ENCODE peak calls at places on chromosomes 16 and 17, in four cellular contexts. M is stomach, H is prostate gland, L is hepatocyte. Y is an unnamed sample. For H3K27me3, the result is how much of the 10 kb centered on the place peaks cover.

GRCh38 chr16:12011565-12011964 is 35.0 kb downstream of the SNX29 start:
- DNase-seq in H (no peak), M (no peak), L (no peak), Y (no peak)

GRCh38 chr17:33519692-33520091 is 226.6 kb upstream of the ASIC2 start:
- DNase-seq in H (no peak), M (no peak), L (no peak), Y (peak)

GRCh38 chr16:57023541-57024249 is 34.3 kb downstream of the NLRC5 start:
- DNase-seq in H (no peak), M (no peak), L (no peak), Y (no peak)

GRCh38 chr16:57694556-57695377 is at the start of gene DRC7:
- DNase-seq in M (peak), L (peak), H (no peak), Y (peak)

GRCh38 chr17:78412403-78412802 is 34.0 kb downstream of the PGS1 start:
- DNase-seq in L (no peak), H (no peak), M (no peak), Y (no peak)

GRCh38 chr17:76540381-76541300 is 797 bp downstream of the PRCD start:
- DNase-seq in M (peak), H (peak), L (peak), Y (peak)

GRCh38 chr17:30380106-30380420 is 1.3 kb downstream of the CPD start:
- DNase-seq in M (no peak), H (no peak), L (no peak), Y (no peak)

GRCh38 chr17:64622931-64623654 is 39.0 kb downstream of the SMURF2 start:
- DNase-seq in M (no peak), L (no peak), H (no peak), Y (no peak)

GRCh38 chr16:17365591-17366298 is 105.0 kb downstream of the XYLT1 start:
- DNase-seq in M (no peak), H (no peak), L (no peak), Y (no peak)

GRCh38 chr16:63689068-63689467 is 1432.8 kb downstream of the CDH11 start:
- DNase-seq in M (no peak), L (no peak), H (no peak), Y (no peak)

GRCh38 chr17:66952681-66953638 is 11.5 kb upstream of the CACNG4 start:
- DNase-seq in H (no peak), M (no peak), L (no peak), Y (no peak)

GRCh38 chr16:3819741-3820724 is 60.5 kb downstream of the CREBBP start:
- DNase-seq in M (peak), L (peak), H (peak), Y (no peak)

GRCh38 chr17:40309031-40309937 is at the start of gene RARA:
- DNase-seq in L (peak), M (peak), H (no peak), Y (peak)

GRCh38 chr16:17602678-17603077 is 131.9 kb upstream of the XYLT1 start:
- DNase-seq in H (no peak), L (no peak), M (no peak), Y (no peak)

GRCh38 chr17:81207610-81208581 is 14.9 kb downstream of the CEP131 start:
- DNase-seq in L (no peak), M (no peak), H (no peak), Y (no peak)

GRCh38 chr16:85206472-85207356 is 94.4 kb upstream of the CIBAR2 start:
- DNase-seq in L (peak), H (peak), M (peak), Y (no peak)

GRCh38 chr17:76337413-76337777 is 16.3 kb downstream of the PRPSAP1 start:
- DNase-seq in L (no peak), H (no peak), M (no peak), Y (no peak)

GRCh38 chr17:49230636-49231562 is at the start of gene PHOSPHO1:
- DNase-seq in M (peak), L (peak), H (peak), Y (peak)

GRCh38 chr16:54936979-54937672 is 6.5 kb downstream of the IRX5 start:
- DNase-seq in L (peak), H (peak), M (no peak), Y (peak)

GRCh38 chr17:67837965-67838364 is 12.7 kb downstream of the BPTF start:
- DNase-seq in H (no peak), M (no peak), L (no peak), Y (no peak)

GRCh38 chr17:47810200-47810821 is 11.3 kb downstream of the OSBPL7 start:
- DNase-seq in H (no peak), M (peak), L (peak), Y (peak)

GRCh38 chr17:63364387-63364786 is 81.7 kb downstream of the CYB561 start:
- DNase-seq in L (peak), H (peak), M (no peak), Y (no peak)

GRCh38 chr17:45129940-45130639 is 2.2 kb downstream of the PLCD3 start:
- DNase-seq in L (peak), H (no peak), M (peak), Y (no peak)

GRCh38 chr17:38748329-38749221 is at the start of gene PCGF2:
- DNase-seq in M (peak), L (peak), H (peak), Y (peak)

GRCh38 chr16:72042157-72042660 is 12.1 kb upstream of the HP start:
- DNase-seq in L (no peak), H (no peak), M (no peak), Y (no peak)

GRCh38 chr17:30929081-30929633 is 7.4 kb downstream of the ADAP2 start:
- DNase-seq in H (no peak), M (no peak), L (no peak), Y (no peak)

GRCh38 chr17:64066709-64067108 is 46.3 kb upstream of the ICAM2 start:
- DNase-seq in H (no peak), L (no peak), M (no peak), Y (no peak)

GRCh38 chr17:57255182-57255775 is 1.0 kb upstream of the MSI2 start:
- DNase-seq in M (no peak), L (no peak), H (no peak), Y (no peak)

GRCh38 chr16:72552675-72553074 is 380.7 kb upstream of the PMFBP1 start:
- DNase-seq in M (no peak), L (no peak), H (no peak), Y (no peak)

GRCh38 chr16:9007177-9007794 is 43.6 kb upstream of the USP7 start:
- DNase-seq in M (no peak), L (no peak), H (no peak), Y (no peak)

GRCh38 chr17:61406543-61406845 is 6.9 kb downstream of the TBX2 start:
- DNase-seq in L (no peak), M (no peak), H (no peak), Y (no peak)

GRCh38 chr17:57577751-57578607 is 167.1 kb downstream of the CCDC182 start:
- DNase-seq in L (peak), H (peak), M (no peak), Y (peak)

GRCh38 chr16:75112281-75113045 is 4.1 kb downstream of the LDHD start:
- DNase-seq in M (no peak), H (no peak), L (no peak), Y (no peak)

GRCh38 chr17:42192189-42193126 is 1.8 kb downstream of the GHDC start:
- DNase-seq in L (no peak), H (no peak), M (no peak), Y (no peak)

DNA sequence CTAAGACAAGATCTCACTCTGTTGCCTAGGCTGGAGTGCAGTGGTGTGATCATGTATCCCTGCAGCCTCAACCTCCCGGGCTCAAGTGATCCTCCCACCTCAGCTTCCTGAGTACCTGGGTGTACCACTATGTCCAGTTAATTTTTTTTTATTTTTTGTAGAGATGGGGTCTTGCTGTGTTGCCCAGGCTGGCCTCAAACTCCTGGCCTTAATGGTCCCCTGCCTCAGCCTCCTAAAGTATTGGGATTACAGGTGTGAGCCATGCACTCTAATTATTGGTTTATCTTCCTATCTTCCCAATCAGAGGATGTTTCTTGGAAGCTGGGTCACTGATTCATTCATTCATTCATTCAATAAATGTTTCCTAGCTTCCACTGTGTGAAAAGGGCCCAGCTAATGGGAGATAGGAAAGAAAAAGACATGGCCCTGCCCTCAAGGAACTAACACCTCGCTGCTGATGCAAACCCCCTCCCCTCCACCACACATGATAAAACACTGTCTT is 8.5 kb downstream of the ASPHD1 start:
- DNase-seq in M (no peak), L (no peak), H (no peak), Y (no peak)
- H3K27me3 ChIP-seq in M (under half), L (under half), H (under half), Y (under half)

GRCh38 chr16:89522287-89522686 is 14.1 kb downstream of the SPG7 start:
- DNase-seq in H (no peak), M (no peak), L (no peak), Y (no peak)

GRCh38 chr16:89529097-89529496 is 20.9 kb downstream of the SPG7 start:
- DNase-seq in H (no peak), L (no peak), M (no peak), Y (no peak)

GRCh38 chr16:89525146-89525913 is 17.1 kb downstream of the SPG7 start:
- DNase-seq in M (no peak), H (no peak), L (no peak), Y (no peak)

GRCh38 chr16:89519881-89520280 is 11.7 kb downstream of the SPG7 start:
- DNase-seq in M (no peak), H (no peak), L (no peak), Y (no peak)

DNA sequence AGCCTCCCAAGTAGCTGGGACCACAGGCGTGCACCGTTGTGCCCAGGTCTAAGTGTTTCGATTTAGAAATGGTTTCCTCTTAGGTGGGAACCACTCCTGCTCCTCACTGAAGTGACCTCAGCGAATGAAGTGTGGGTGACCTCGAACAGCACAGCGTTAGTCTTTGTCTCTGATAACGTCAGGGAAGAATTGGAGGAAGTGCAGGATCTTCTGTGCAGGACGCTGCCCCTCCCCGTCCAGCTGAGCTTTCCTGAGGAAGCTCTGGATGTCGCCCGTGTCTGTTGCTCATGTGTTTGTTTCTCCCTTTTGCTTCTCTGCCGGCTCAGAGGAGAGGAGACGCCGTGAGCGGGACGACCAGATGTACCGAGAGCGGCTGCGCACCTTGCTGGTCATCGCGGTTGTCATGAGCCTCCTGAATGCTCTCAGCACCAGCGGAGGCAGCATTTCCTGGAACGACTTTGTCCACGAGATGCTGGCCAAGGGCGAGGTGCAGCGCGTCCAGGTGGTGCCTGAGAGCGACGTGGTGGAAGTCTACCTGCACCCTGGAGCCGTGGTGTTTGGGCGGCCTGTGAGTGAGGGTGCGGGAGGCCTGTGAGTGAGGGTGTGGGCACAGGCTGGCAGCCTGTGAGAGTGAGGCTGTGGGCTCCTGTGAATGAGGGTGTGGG is 15.6 kb downstream of the SPG7 start:
- DNase-seq in L (no peak), H (no peak), M (no peak), Y (no peak)
- TF ChIP-seq CTCF in L (no peak), H (no peak), M (no peak), Y (no peak)

GRCh38 chr16:5526826-5527225 is 429.2 kb upstream of the EEF2KMT start:
- DNase-seq in H (no peak), L (no peak), M (no peak), Y (peak)

DNA sequence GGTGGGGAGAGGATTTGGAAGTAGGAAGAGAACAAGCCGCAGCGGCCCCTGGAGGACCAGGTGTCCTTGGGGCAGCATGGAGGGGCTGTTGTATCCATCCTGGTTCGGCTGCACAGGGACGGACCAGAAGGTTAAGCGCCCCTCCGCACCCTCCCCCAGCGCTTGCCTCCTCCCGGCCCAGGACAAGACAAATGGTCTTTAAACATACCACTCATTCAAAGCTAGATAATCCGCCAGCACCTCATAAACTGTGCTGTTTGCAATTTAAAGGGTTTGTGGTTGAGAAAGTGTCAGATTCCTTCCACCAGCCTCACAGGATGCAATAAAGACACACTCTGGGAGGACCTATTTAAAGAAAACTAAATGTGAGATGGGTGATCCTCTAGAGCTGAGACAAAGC is 426.2 kb upstream of the EEF2KMT start:
- DNase-seq in L (no peak), M (no peak), H (no peak), Y (peak)
- H3K27me3 ChIP-seq in L (under half), M (under half), H (under half), Y (under half)

GRCh38 chr16:78365376-78365775 is 265.9 kb downstream of the WWOX start:
- DNase-seq in M (no peak), H (no peak), L (no peak), Y (no peak)

GRCh38 chr16:78364501-78364900 is 265.0 kb downstream of the WWOX start:
- DNase-seq in H (no peak), L (no peak), M (no peak), Y (peak)

GRCh38 chr16:78362736-78363135 is 263.3 kb downstream of the WWOX start:
- DNase-seq in H (no peak), L (no peak), M (no peak), Y (no peak)

GRCh38 chr16:78368121-78369102 is 269.0 kb downstream of the WWOX start:
- DNase-seq in M (no peak), L (no peak), H (no peak), Y (no peak)

DNA sequence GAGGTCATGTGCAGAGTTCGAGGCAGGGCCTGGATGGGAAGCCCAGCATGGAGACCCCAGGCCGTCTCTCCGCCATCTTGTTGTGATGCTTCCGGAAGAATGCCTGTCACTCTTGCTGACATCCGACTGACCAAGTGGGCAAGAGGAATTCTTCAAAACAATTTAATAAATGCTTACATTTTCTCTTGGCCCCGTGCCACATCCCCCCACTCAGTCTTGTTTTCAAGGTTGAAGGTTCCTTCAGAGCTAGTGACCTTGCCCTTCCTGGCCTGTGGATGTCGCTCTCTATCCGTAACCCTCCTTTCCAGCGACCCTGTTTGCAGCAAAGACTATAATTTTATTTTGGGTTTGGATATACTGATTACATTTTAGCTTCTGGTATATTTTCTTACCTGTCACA is 264.4 kb downstream of the WWOX start:
- DNase-seq in M (no peak), L (no peak), H (no peak), Y (no peak)
- TF ChIP-seq CTCF in M (no peak), L (no peak), H (no peak), Y (peak)

Y was measured in WERI-Rb-1.